ENCODE peak calls at places on chromosomes 11 and 22, in ten cellular contexts. U is left ventricle myocardium inferior; R is stimulated activated CD4-positive, alpha-beta T cell treated with anti-CD3 and anti-CD28 coated beads, Interleukin-2, amount 100 ng/mL, for 48 hours; C is stromal cell of bone marrow; Q is KBM-7; N is activated CD4-positive, alpha-beta T cell treated with anti-CD3 and anti-CD28 coated beads, Interleukin-2, amount 50 U/mL, for 1 hour; G is A549; F is amniotic epithelial cell; O is CD8-positive, alpha-beta memory T cell; K is tibial nerve. B is an unnamed sample.

GRCh38 chr11:117126223-117126965 is 17.7 kb upstream of the PAFAH1B2 start:
- DNase-seq in G (no peak), F (no peak), O (no peak), R (no peak), U (no peak), K (no peak), C (no peak), N (no peak), Q (no peak), B (no peak)

GRCh38 chr11:65854161-65854592 is 3.8 kb downstream of the CFL1 start:
- DNase-seq in F (no peak), U (no peak), C (no peak), K (no peak), G (no peak), R (no peak), Q (no peak), N (no peak), O (no peak), B (no peak)

GRCh38 chr22:46087336-46087690 is 63.0 kb upstream of the PPARA start:
- DNase-seq in K (no peak), F (no peak), N (no peak), G (no peak), C (no peak), O (no peak), U (no peak), Q (no peak), R (no peak), B (no peak)

GRCh38 chr11:60862171-60862570 is 5.2 kb upstream of the ZP1 start:
- DNase-seq in N (no peak), Q (no peak), O (no peak), C (no peak), U (no peak), K (no peak), F (no peak), G (no peak), R (no peak), B (no peak)

GRCh38 chr11:116994195-116994594 is 104.0 kb downstream of the SIK3 start:
- DNase-seq in U (no peak), R (no peak), F (no peak), O (no peak), Q (no peak), N (no peak), K (no peak), G (no peak), C (no peak), B (no peak)

GRCh38 chr11:113506461-113506860 is 31.3 kb upstream of the DRD2 start:
- DNase-seq in Q (no peak), U (no peak), G (no peak), O (no peak), R (no peak), N (no peak), K (no peak), C (no peak), F (no peak), B (no peak)

GRCh38 chr11:19200410-19201201 is 1.2 kb downstream of the CSRP3 start:
- DNase-seq in N (no peak), C (peak; percentile 66), O (no peak), Q (peak; percentile 38), R (no peak), U (no peak), G (no peak), F (peak; percentile 47), K (no peak), B (peak; percentile 85)

GRCh38 chr11:105135873-105136272 is 3.7 kb downstream of the CARD18 start:
- DNase-seq in C (no peak), G (no peak), K (no peak), N (no peak), R (no peak), Q (no peak), U (no peak), F (no peak), O (no peak), B (no peak)

GRCh38 chr11:80773919-80774318 is 1333.1 kb upstream of the TENM4 start:
- DNase-seq in C (no peak), G (no peak), K (no peak), O (no peak), Q (no peak), U (no peak), R (no peak), N (no peak), F (no peak), B (no peak)

GRCh38 chr22:39383841-39384625 is 15.5 kb upstream of the TAB1 start:
- DNase-seq in U (no peak), C (no peak), R (no peak), K (no peak), Q (no peak), O (no peak), F (no peak), N (no peak), G (no peak), B (no peak)

GRCh38 chr11:44011797-44012196 is 36.0 kb upstream of the ACCSL start:
- DNase-seq in F (peak; percentile 64), Q (no peak), K (no peak), C (peak; percentile 66), O (no peak), R (no peak), G (no peak), U (no peak), N (no peak), B (no peak)

GRCh38 chr11:58334708-58335107 is 24.2 kb downstream of the OR5B17 start:
- DNase-seq in G (no peak), F (peak; percentile 67), K (no peak), U (no peak), R (no peak), N (no peak), O (no peak), C (peak; percentile 73), Q (no peak), B (peak; percentile 35)

GRCh38 chr11:61198391-61198790 is 4.9 kb upstream of the PGA3 start:
- DNase-seq in Q (no peak), O (no peak), N (no peak), U (no peak), F (no peak), G (no peak), R (no peak), C (no peak), K (no peak), B (no peak)

GRCh38 chr11:115060840-115061239 is 382.5 kb downstream of the NXPE2 start:
- DNase-seq in R (no peak), U (no peak), N (no peak), K (no peak), G (no peak), F (no peak), O (no peak), C (no peak), Q (no peak), B (peak; percentile 44)

GRCh38 chr11:115166826-115167225 is 337.4 kb downstream of the CADM1 start:
- DNase-seq in K (no peak), G (no peak), C (no peak), O (no peak), U (no peak), Q (no peak), R (no peak), F (no peak), N (no peak), B (no peak)

GRCh38 chr11:116707250-116707649 is 65.5 kb downstream of the BUD13 start:
- DNase-seq in C (no peak), O (no peak), K (no peak), U (no peak), F (no peak), N (no peak), G (no peak), Q (no peak), R (no peak), B (no peak)

GRCh38 chr11:119482561-119483001 is 59.6 kb upstream of the THY1 start:
- DNase-seq in U (no peak), O (no peak), C (no peak), F (no peak), Q (no peak), G (no peak), K (no peak), R (no peak), N (no peak), B (no peak)

GRCh38 chr22:44880588-44881245 is 128.3 kb downstream of the ARHGAP8 start:
- DNase-seq in K (no peak), Q (no peak), U (no peak), N (no peak), O (no peak), C (no peak), F (no peak), R (no peak), G (no peak), B (no peak)

GRCh38 chr11:64848779-64849599 is 4.5 kb upstream of the CDC42BPG start:
- DNase-seq in N (no peak), R (no peak), U (no peak), C (no peak), Q (no peak), K (no peak), G (no peak), O (no peak), F (no peak), B (no peak)

GRCh38 chr22:23682082-23682481 is 8.7 kb upstream of the RGL4 start:
- DNase-seq in F (no peak), K (no peak), N (no peak), G (no peak), U (no peak), O (no peak), R (no peak), C (no peak), Q (no peak), B (no peak)

GRCh38 chr22:45053094-45053493 is 43.3 kb upstream of the PHF21B start:
- DNase-seq in K (no peak), U (no peak), C (no peak), F (no peak), N (no peak), Q (no peak), O (no peak), R (no peak), G (no peak), B (no peak)

GRCh38 chr22:39999144-39999757 is 4.5 kb downstream of the FAM83F start:
- DNase-seq in N (no peak), K (peak; percentile 43), O (no peak), C (no peak), Q (no peak), U (no peak), R (no peak), F (peak; percentile 96), G (peak; percentile 30), B (no peak)

GRCh38 chr11:74978041-74978440 is 10.7 kb upstream of the NEU3 start:
- DNase-seq in Q (no peak), U (no peak), O (no peak), K (no peak), R (no peak), G (no peak), N (no peak), F (no peak), C (no peak), B (no peak)

GRCh38 chr11:116703421-116703820 is 69.4 kb downstream of the BUD13 start:
- DNase-seq in F (peak; percentile 7), R (no peak), K (no peak), U (no peak), O (peak; percentile 15), C (no peak), Q (peak; percentile 21), G (no peak), N (no peak), B (no peak)

GRCh38 chr11:117861151-117862018 is 15.1 kb downstream of the FXYD6 start:
- DNase-seq in C (no peak), U (peak; percentile 69), F (no peak), N (no peak), K (no peak), R (no peak), Q (no peak), O (no peak), G (no peak), B (no peak)

GRCh38 chr11:73359930-73360742 is 16.1 kb upstream of the RELT start:
- DNase-seq in K (no peak), R (no peak), G (peak; percentile 75), Q (peak; percentile 39), C (no peak), O (no peak), U (no peak), N (peak; percentile 39), F (no peak), B (peak; percentile 52)

GRCh38 chr11:93986716-93987115 is 34.4 kb upstream of the HEPHL1 start:
- DNase-seq in O (no peak), G (no peak), R (no peak), K (no peak), C (peak; percentile 8), Q (no peak), N (no peak), U (no peak), F (peak; percentile 42), B (peak; percentile 76)

GRCh38 chr11:58067685-58068084 is 36.9 kb downstream of the OR6Q1 start:
- DNase-seq in G (no peak), U (no peak), Q (no peak), O (no peak), R (no peak), F (no peak), N (no peak), K (no peak), C (no peak), B (no peak)